ENCODE peak calls at places on chromosomes 16 and 17, in seven cellular contexts. One of them, this sample, is unnamed.

GRCh38 chr16:69187891-69188451 is 1.0 kb downstream of the SNTB2 start:
- DNase-seq in ELR: peak
- DNase-seq in cardiac fibroblast: peak
- DNase-seq in Peyer's patch: peak
- DNase-seq in Caki2: peak
- DNase-seq in H9: no peak
- DNase-seq in iPS-NIHi11: peak
- DNase-seq in this sample: no peak

GRCh38 chr17:1796800-1797199 is 32.9 kb downstream of the SMYD4 start:
- DNase-seq in Caki2: no peak
- DNase-seq in ELR: no peak
- DNase-seq in H9: no peak
- DNase-seq in iPS-NIHi11: no peak
- DNase-seq in cardiac fibroblast: peak
- DNase-seq in Peyer's patch: peak
- DNase-seq in this sample: no peak

GRCh38 chr17:3986270-3986938 is 22.2 kb upstream of the ATP2A3 start:
- DNase-seq in iPS-NIHi11: no peak
- DNase-seq in H9: peak
- DNase-seq in ELR: no peak
- DNase-seq in cardiac fibroblast: no peak
- DNase-seq in Caki2: no peak
- DNase-seq in Peyer's patch: no peak
- DNase-seq in this sample: no peak

GRCh38 chr16:89320717-89321501 is 103.4 kb downstream of the ZNF778 start:
- DNase-seq in Caki2: peak
- DNase-seq in ELR: peak
- DNase-seq in cardiac fibroblast: peak
- DNase-seq in H9: peak
- DNase-seq in Peyer's patch: peak
- DNase-seq in iPS-NIHi11: peak
- DNase-seq in this sample: peak

GRCh38 chr16:67394271-67395104 is 1.2 kb upstream of the TPPP3 start:
- DNase-seq in ELR: no peak
- DNase-seq in cardiac fibroblast: no peak
- DNase-seq in iPS-NIHi11: no peak
- DNase-seq in Peyer's patch: peak
- DNase-seq in Caki2: no peak
- DNase-seq in H9: no peak
- DNase-seq in this sample: peak

GRCh38 chr16:85485379-85485778 is 127.7 kb upstream of the GSE1 start:
- DNase-seq in Caki2: no peak
- DNase-seq in iPS-NIHi11: no peak
- DNase-seq in ELR: no peak
- DNase-seq in H9: no peak
- DNase-seq in Peyer's patch: no peak
- DNase-seq in cardiac fibroblast: no peak
- DNase-seq in this sample: no peak

GRCh38 chr17:41647940-41648410 is 23.6 kb upstream of the KRT17 start:
- DNase-seq in H9: peak
- DNase-seq in cardiac fibroblast: peak
- DNase-seq in Peyer's patch: peak
- DNase-seq in Caki2: peak
- DNase-seq in iPS-NIHi11: peak
- DNase-seq in ELR: peak
- DNase-seq in this sample: peak

GRCh38 chr16:21684199-21684598 is 20.4 kb downstream of the OTOA start:
- DNase-seq in cardiac fibroblast: no peak
- DNase-seq in ELR: peak
- DNase-seq in Peyer's patch: no peak
- DNase-seq in H9: peak
- DNase-seq in Caki2: no peak
- DNase-seq in iPS-NIHi11: peak
- DNase-seq in this sample: peak

GRCh38 chr16:48580925-48581500 is 29.0 kb downstream of the N4BP1 start:
- DNase-seq in cardiac fibroblast: no peak
- DNase-seq in Caki2: no peak
- DNase-seq in Peyer's patch: no peak
- DNase-seq in H9: no peak
- DNase-seq in ELR: peak
- DNase-seq in iPS-NIHi11: no peak
- DNase-seq in this sample: no peak

GRCh38 chr16:3797904-3798811 is 80.8 kb upstream of the TRAP1 start:
- DNase-seq in ELR: peak
- DNase-seq in Caki2: no peak
- DNase-seq in Peyer's patch: peak
- DNase-seq in cardiac fibroblast: no peak
- DNase-seq in H9: no peak
- DNase-seq in iPS-NIHi11: peak
- DNase-seq in this sample: no peak

GRCh38 chr17:55607736-55608341 is 96.6 kb upstream of the SMIM36 start:
- DNase-seq in iPS-NIHi11: no peak
- DNase-seq in cardiac fibroblast: peak
- DNase-seq in ELR: peak
- DNase-seq in Peyer's patch: peak
- DNase-seq in H9: no peak
- DNase-seq in Caki2: peak
- DNase-seq in this sample: no peak

GRCh38 chr17:83151442-83152220 is 72.2 kb downstream of the METRNL start:
- DNase-seq in H9: peak
- DNase-seq in iPS-NIHi11: peak
- DNase-seq in ELR: no peak
- DNase-seq in cardiac fibroblast: peak
- DNase-seq in Peyer's patch: no peak
- DNase-seq in Caki2: no peak
- DNase-seq in this sample: peak

GRCh38 chr16:11396241-11397048 is 51.2 kb downstream of the RMI2 start:
- DNase-seq in ELR: peak
- DNase-seq in cardiac fibroblast: peak
- DNase-seq in iPS-NIHi11: peak
- DNase-seq in H9: peak
- DNase-seq in Peyer's patch: peak
- DNase-seq in Caki2: peak
- DNase-seq in this sample: peak

GRCh38 chr17:2222901-2223616 is 80.5 kb downstream of the SMG6 start:
- DNase-seq in Peyer's patch: peak
- DNase-seq in Caki2: no peak
- DNase-seq in iPS-NIHi11: no peak
- DNase-seq in ELR: peak
- DNase-seq in H9: no peak
- DNase-seq in cardiac fibroblast: peak
- DNase-seq in this sample: no peak

GRCh38 chr16:9949396-9949795 is 232.8 kb downstream of the GRIN2A start:
- DNase-seq in Peyer's patch: no peak
- DNase-seq in iPS-NIHi11: no peak
- DNase-seq in H9: no peak
- DNase-seq in ELR: no peak
- DNase-seq in Caki2: no peak
- DNase-seq in cardiac fibroblast: no peak
- DNase-seq in this sample: no peak

GRCh38 chr16:2980227-2981176 is at the start of gene PKMYT1:
- DNase-seq in ELR: peak
- DNase-seq in Peyer's patch: peak
- DNase-seq in cardiac fibroblast: peak
- DNase-seq in Caki2: peak
- DNase-seq in H9: peak
- DNase-seq in iPS-NIHi11: peak
- DNase-seq in this sample: peak

GRCh38 chr16:768428-768827 is 7.9 kb downstream of the MSLN start:
- DNase-seq in H9: no peak
- DNase-seq in ELR: no peak
- DNase-seq in iPS-NIHi11: no peak
- DNase-seq in Caki2: no peak
- DNase-seq in Peyer's patch: no peak
- DNase-seq in cardiac fibroblast: no peak
- DNase-seq in this sample: no peak

GRCh38 chr17:17443173-17443572 is 33.6 kb upstream of the MED9 start:
- DNase-seq in iPS-NIHi11: no peak
- DNase-seq in ELR: no peak
- DNase-seq in Peyer's patch: peak
- DNase-seq in Caki2: no peak
- DNase-seq in cardiac fibroblast: no peak
- DNase-seq in H9: no peak
- DNase-seq in this sample: no peak

GRCh38 chr16:3161235-3162018 is 26.6 kb upstream of the OR1F1 start:
- DNase-seq in Caki2: no peak
- DNase-seq in iPS-NIHi11: no peak
- DNase-seq in cardiac fibroblast: no peak
- DNase-seq in H9: no peak
- DNase-seq in Peyer's patch: no peak
- DNase-seq in ELR: no peak
- DNase-seq in this sample: peak

GRCh38 chr17:69912819-69913218 is 162.2 kb upstream of the KCNJ16 start:
- DNase-seq in Caki2: no peak
- DNase-seq in iPS-NIHi11: no peak
- DNase-seq in ELR: no peak
- DNase-seq in cardiac fibroblast: no peak
- DNase-seq in Peyer's patch: no peak
- DNase-seq in H9: no peak
- DNase-seq in this sample: no peak

GRCh38 chr16:72927199-72928088 is 120.5 kb downstream of the ZFHX3 start:
- DNase-seq in H9: no peak
- DNase-seq in iPS-NIHi11: no peak
- DNase-seq in Caki2: peak
- DNase-seq in Peyer's patch: no peak
- DNase-seq in ELR: peak
- DNase-seq in cardiac fibroblast: peak
- DNase-seq in this sample: no peak

GRCh38 chr16:50607447-50607846 is 59.3 kb downstream of the NKD1 start:
- DNase-seq in H9: no peak
- DNase-seq in ELR: no peak
- DNase-seq in iPS-NIHi11: no peak
- DNase-seq in Peyer's patch: no peak
- DNase-seq in Caki2: no peak
- DNase-seq in cardiac fibroblast: no peak
- DNase-seq in this sample: no peak

GRCh38 chr16:88320947-88321634 is 61.7 kb upstream of the ZNF469 start:
- DNase-seq in H9: no peak
- DNase-seq in iPS-NIHi11: no peak
- DNase-seq in Caki2: peak
- DNase-seq in Peyer's patch: no peak
- DNase-seq in cardiac fibroblast: no peak
- DNase-seq in ELR: peak
- DNase-seq in this sample: no peak